ENCODE peak calls at places on chromosomes 7 and 10, in six cellular contexts. One of them, this sample, is unnamed.

GRCh38 chr7:142443614-142444013 is 185.8 kb upstream of the PRSS58 start:
- DNase-seq in H9: no peak
- DNase-seq in IMR-90: peak; percentile 49
- DNase-seq in H1: no peak
- DNase-seq in mesenchymal stem cell: peak; percentile 34
- DNase-seq in mesendoderm: no peak
- DNase-seq in this sample: no peak

GRCh38 chr7:5226921-5227785 is 37.1 kb downstream of the WIPI2 start:
- DNase-seq in mesenchymal stem cell: no peak
- DNase-seq in H1: no peak
- DNase-seq in H9: no peak
- DNase-seq in IMR-90: no peak
- DNase-seq in mesendoderm: no peak
- DNase-seq in this sample: no peak

GRCh38 chr7:41222704-41223103 is 480.2 kb downstream of the INHBA start:
- DNase-seq in mesenchymal stem cell: peak; percentile 56
- DNase-seq in mesendoderm: no peak
- DNase-seq in H1: no peak
- DNase-seq in IMR-90: peak; percentile 96
- DNase-seq in H9: no peak
- DNase-seq in this sample: no peak

GRCh38 chr10:14684363-14684762 is 90.3 kb downstream of the FAM107B start:
- DNase-seq in mesendoderm: no peak
- DNase-seq in mesenchymal stem cell: no peak
- DNase-seq in IMR-90: no peak
- DNase-seq in H9: no peak
- DNase-seq in H1: no peak
- DNase-seq in this sample: no peak

GRCh38 chr7:1810961-1811849 is 141.1 kb downstream of the ELFN1 start:
- DNase-seq in H1: no peak
- DNase-seq in H9: no peak
- DNase-seq in mesendoderm: no peak
- DNase-seq in IMR-90: peak; percentile 13
- DNase-seq in mesenchymal stem cell: no peak
- DNase-seq in this sample: no peak

GRCh38 chr7:66602159-66602558 is 26.5 kb upstream of the KCTD7 start:
- DNase-seq in IMR-90: no peak
- DNase-seq in mesendoderm: no peak
- DNase-seq in H9: no peak
- DNase-seq in mesenchymal stem cell: no peak
- DNase-seq in H1: no peak
- DNase-seq in this sample: no peak

GRCh38 chr7:138515001-138515528 is 55.0 kb downstream of the TRIM24 start:
- DNase-seq in H1: no peak
- DNase-seq in IMR-90: no peak
- DNase-seq in H9: no peak
- DNase-seq in mesendoderm: no peak
- DNase-seq in mesenchymal stem cell: no peak
- DNase-seq in this sample: no peak

GRCh38 chr10:49207936-49208482 is 19.8 kb upstream of the TMEM273 start:
- DNase-seq in mesenchymal stem cell: no peak
- DNase-seq in mesendoderm: no peak
- DNase-seq in H9: no peak
- DNase-seq in IMR-90: no peak
- DNase-seq in H1: no peak
- DNase-seq in this sample: no peak

GRCh38 chr10:89171263-89171872 is 35.7 kb downstream of the CH25H start:
- DNase-seq in H9: no peak
- DNase-seq in H1: no peak
- DNase-seq in mesenchymal stem cell: peak; percentile 9
- DNase-seq in IMR-90: peak; percentile 64
- DNase-seq in mesendoderm: peak; percentile 29
- DNase-seq in this sample: no peak

GRCh38 chr10:46293832-46294640 is 7.2 kb downstream of the ANTXRL start:
- DNase-seq in IMR-90: no peak
- DNase-seq in H1: no peak
- DNase-seq in mesendoderm: no peak
- DNase-seq in H9: peak; percentile 32
- DNase-seq in mesenchymal stem cell: no peak
- DNase-seq in this sample: no peak

GRCh38 chr7:22373911-22374310 is 17.0 kb upstream of the RAPGEF5 start:
- DNase-seq in H1: no peak
- DNase-seq in H9: no peak
- DNase-seq in mesendoderm: no peak
- DNase-seq in mesenchymal stem cell: no peak
- DNase-seq in IMR-90: no peak
- DNase-seq in this sample: no peak

GRCh38 chr7:132895231-132895630 is 186.7 kb downstream of the CHCHD3 start:
- DNase-seq in mesendoderm: no peak
- DNase-seq in H1: no peak
- DNase-seq in IMR-90: no peak
- DNase-seq in H9: no peak
- DNase-seq in mesenchymal stem cell: no peak
- DNase-seq in this sample: no peak

GRCh38 chr7:158013085-158013668 is 574.4 kb downstream of the PTPRN2 start:
- DNase-seq in H1: no peak
- DNase-seq in mesendoderm: no peak
- DNase-seq in IMR-90: no peak
- DNase-seq in mesenchymal stem cell: no peak
- DNase-seq in H9: no peak
- DNase-seq in this sample: no peak

GRCh38 chr7:103540986-103541385 is 95.0 kb upstream of the SLC26A5 start:
- DNase-seq in mesendoderm: no peak
- DNase-seq in H9: no peak
- DNase-seq in mesenchymal stem cell: no peak
- DNase-seq in H1: no peak
- DNase-seq in IMR-90: no peak
- DNase-seq in this sample: no peak

GRCh38 chr7:44059219-44060090 is 5.9 kb downstream of the PGAM2 start:
- DNase-seq in H1: no peak
- DNase-seq in mesenchymal stem cell: no peak
- DNase-seq in mesendoderm: no peak
- DNase-seq in IMR-90: no peak
- DNase-seq in H9: no peak
- DNase-seq in this sample: no peak

GRCh38 chr7:150357277-150357676 is 11.3 kb upstream of the REPIN1 start:
- DNase-seq in mesendoderm: no peak
- DNase-seq in H1: no peak
- DNase-seq in IMR-90: no peak
- DNase-seq in mesenchymal stem cell: peak; percentile 86
- DNase-seq in H9: no peak
- DNase-seq in this sample: no peak

GRCh38 chr10:29681700-29682444 is 47.1 kb upstream of the SVIL start:
- DNase-seq in mesenchymal stem cell: no peak
- DNase-seq in mesendoderm: no peak
- DNase-seq in H1: no peak
- DNase-seq in IMR-90: no peak
- DNase-seq in H9: no peak
- DNase-seq in this sample: no peak

GRCh38 chr10:124596914-124597676 is 135.5 kb downstream of the LHPP start:
- DNase-seq in H1: no peak
- DNase-seq in mesenchymal stem cell: no peak
- DNase-seq in IMR-90: no peak
- DNase-seq in mesendoderm: no peak
- DNase-seq in H9: no peak
- DNase-seq in this sample: no peak

GRCh38 chr10:61271127-61271780 is 181.9 kb downstream of the TMEM26 start:
- DNase-seq in mesenchymal stem cell: peak; percentile 68
- DNase-seq in mesendoderm: peak; percentile 64
- DNase-seq in H9: no peak
- DNase-seq in IMR-90: peak; percentile 84
- DNase-seq in H1: no peak
- DNase-seq in this sample: no peak

GRCh38 chr10:69352569-69353264 is 64.0 kb downstream of the TACR2 start:
- DNase-seq in mesenchymal stem cell: peak; percentile 82
- DNase-seq in mesendoderm: peak; percentile 47
- DNase-seq in H9: no peak
- DNase-seq in H1: no peak
- DNase-seq in IMR-90: peak; percentile 80
- DNase-seq in this sample: no peak

GRCh38 chr7:44979481-44980392 is 922 bp upstream of the MYO1G start:
- DNase-seq in mesenchymal stem cell: no peak
- DNase-seq in H1: peak; percentile 45
- DNase-seq in H9: no peak
- DNase-seq in mesendoderm: peak; percentile 62
- DNase-seq in IMR-90: no peak
- DNase-seq in this sample: no peak

GRCh38 chr10:104582604-104582951 is 58.5 kb upstream of the SORCS3 start:
- DNase-seq in mesendoderm: peak; percentile 20
- DNase-seq in mesenchymal stem cell: no peak
- DNase-seq in H1: no peak
- DNase-seq in H9: no peak
- DNase-seq in IMR-90: no peak
- DNase-seq in this sample: no peak

GRCh38 chr10:118958984-118959916 is 70.3 kb upstream of the NANOS1 start:
- DNase-seq in mesendoderm: peak; percentile 74
- DNase-seq in H9: peak; percentile 25
- DNase-seq in mesenchymal stem cell: peak; percentile 49
- DNase-seq in IMR-90: peak; percentile 25
- DNase-seq in H1: peak; percentile 19
- DNase-seq in this sample: no peak

GRCh38 chr7:10181996-10182395 is 791.7 kb upstream of the PHF14 start:
- DNase-seq in H9: no peak
- DNase-seq in mesendoderm: no peak
- DNase-seq in H1: no peak
- DNase-seq in mesenchymal stem cell: no peak
- DNase-seq in IMR-90: no peak
- DNase-seq in this sample: no peak

GRCh38 chr7:104341545-104341944 is 13.1 kb downstream of the LHFPL3 start:
- DNase-seq in mesenchymal stem cell: no peak
- DNase-seq in mesendoderm: peak; percentile 80
- DNase-seq in H9: peak; percentile 78
- DNase-seq in H1: peak; percentile 61
- DNase-seq in IMR-90: no peak
- DNase-seq in this sample: peak; percentile 26

DNA sequence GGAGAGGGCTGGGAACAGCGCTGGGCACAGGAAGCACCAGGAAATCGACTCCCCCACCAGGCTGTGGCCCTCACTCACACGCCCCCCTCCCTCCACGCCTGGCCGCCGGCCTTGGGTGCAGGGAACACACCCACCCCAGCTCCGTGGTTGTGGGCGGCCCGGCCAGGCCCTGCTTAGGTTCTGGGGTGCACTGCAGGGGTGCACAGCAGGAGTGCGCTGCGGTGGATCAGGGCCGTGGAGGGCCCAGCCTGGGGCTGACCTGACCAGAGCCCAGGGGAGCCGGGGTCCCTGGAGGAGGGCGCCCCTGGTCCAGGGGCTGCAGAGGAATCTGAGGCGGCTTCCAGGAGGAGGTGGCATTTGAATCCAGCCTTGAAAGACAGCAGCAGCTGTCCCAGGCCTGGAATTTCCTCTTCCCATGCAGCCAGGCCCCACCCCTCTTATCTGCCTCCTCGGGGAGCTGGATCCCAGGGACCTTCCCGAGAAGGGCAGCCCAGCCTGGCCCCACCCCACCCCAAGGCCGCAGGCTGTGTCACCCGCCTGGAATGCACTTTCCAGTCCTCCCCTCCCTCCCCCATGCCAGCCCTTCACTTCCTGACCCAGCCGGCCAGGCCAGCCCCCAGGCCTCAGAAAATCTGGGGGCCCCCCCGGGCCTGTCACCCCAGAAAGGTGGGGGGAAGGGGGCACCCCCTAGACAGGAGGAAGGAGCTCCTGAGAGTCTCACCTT is 18.4 kb upstream of the PDGFA start:
- DNase-seq in H1: no peak
- DNase-seq in mesenchymal stem cell: peak; percentile 92
- DNase-seq in mesendoderm: peak; percentile 93
- DNase-seq in IMR-90: peak; percentile 89
- DNase-seq in H9: peak; percentile 74
- DNase-seq in this sample: no peak
- H3K18ac ChIP-seq in H1: peak overlapping the region; percentile 48
- H3K18ac ChIP-seq in mesenchymal stem cell: peak overlapping the region; percentile 90
- H3K18ac ChIP-seq in mesendoderm: peak overlapping the region; percentile 47
- H3K18ac ChIP-seq in IMR-90: peak overlapping the region; percentile 86
- H3K18ac ChIP-seq in H9: no peak overlapping the region
- H3K18ac ChIP-seq in this sample: peak overlapping the region; percentile 92

DNA sequence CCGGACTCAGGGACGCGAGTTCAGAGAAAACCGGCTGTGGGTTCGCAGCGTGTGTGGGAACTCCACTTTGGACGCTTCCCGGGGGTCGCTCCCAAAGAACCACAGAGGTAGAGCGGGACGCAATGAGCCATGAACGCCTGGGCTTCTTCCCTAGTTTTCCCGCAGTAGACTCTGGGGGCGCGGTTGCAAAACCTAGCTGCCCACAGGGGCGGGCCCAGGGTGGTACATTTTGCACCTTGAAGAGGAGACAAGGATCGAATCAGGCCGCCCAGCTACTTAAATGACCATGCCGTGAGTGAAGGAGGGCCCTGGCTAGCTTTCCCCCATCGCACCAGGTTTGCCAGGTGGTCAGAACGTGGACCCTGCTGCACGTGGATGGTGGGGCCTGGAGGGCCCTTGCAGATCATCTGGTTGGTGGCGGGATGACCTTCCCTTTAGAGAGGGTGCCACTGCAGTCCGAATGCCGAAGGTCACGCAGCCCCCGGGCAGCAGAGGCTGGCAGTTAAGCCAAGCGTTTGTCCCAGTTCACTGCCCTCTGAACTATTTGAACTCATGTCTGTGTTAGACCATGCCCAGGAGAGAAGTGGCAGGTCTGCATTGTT is 568 bp upstream of the SHTN1 start:
- DNase-seq in mesenchymal stem cell: peak; percentile 29
- DNase-seq in H1: peak; percentile 64
- DNase-seq in IMR-90: no peak
- DNase-seq in H9: peak; percentile 65
- DNase-seq in mesendoderm: peak; percentile 64
- DNase-seq in this sample: peak; percentile 26
- H3K18ac ChIP-seq in mesenchymal stem cell: peak overlapping the region; percentile 62
- H3K18ac ChIP-seq in H1: peak overlapping the region; percentile 91
- H3K18ac ChIP-seq in IMR-90: no peak overlapping the region
- H3K18ac ChIP-seq in H9: no peak overlapping the region
- H3K18ac ChIP-seq in mesendoderm: no peak overlapping the region
- H3K18ac ChIP-seq in this sample: peak overlapping the region; percentile 98

GRCh38 chr7:80481196-80481884 is 30.5 kb downstream of the GNAT3 start:
- DNase-seq in H1: no peak
- DNase-seq in mesendoderm: peak; percentile 91
- DNase-seq in H9: no peak
- DNase-seq in mesenchymal stem cell: no peak
- DNase-seq in IMR-90: no peak
- DNase-seq in this sample: no peak
- H3K18ac ChIP-seq in H1: no peak overlapping the region
- H3K18ac ChIP-seq in mesendoderm: no peak overlapping the region
- H3K18ac ChIP-seq in H9: no peak overlapping the region
- H3K18ac ChIP-seq in mesenchymal stem cell: peak overlapping the region; percentile 21
- H3K18ac ChIP-seq in IMR-90: peak overlapping the region; percentile 1
- H3K18ac ChIP-seq in this sample: no peak overlapping the region

DNA sequence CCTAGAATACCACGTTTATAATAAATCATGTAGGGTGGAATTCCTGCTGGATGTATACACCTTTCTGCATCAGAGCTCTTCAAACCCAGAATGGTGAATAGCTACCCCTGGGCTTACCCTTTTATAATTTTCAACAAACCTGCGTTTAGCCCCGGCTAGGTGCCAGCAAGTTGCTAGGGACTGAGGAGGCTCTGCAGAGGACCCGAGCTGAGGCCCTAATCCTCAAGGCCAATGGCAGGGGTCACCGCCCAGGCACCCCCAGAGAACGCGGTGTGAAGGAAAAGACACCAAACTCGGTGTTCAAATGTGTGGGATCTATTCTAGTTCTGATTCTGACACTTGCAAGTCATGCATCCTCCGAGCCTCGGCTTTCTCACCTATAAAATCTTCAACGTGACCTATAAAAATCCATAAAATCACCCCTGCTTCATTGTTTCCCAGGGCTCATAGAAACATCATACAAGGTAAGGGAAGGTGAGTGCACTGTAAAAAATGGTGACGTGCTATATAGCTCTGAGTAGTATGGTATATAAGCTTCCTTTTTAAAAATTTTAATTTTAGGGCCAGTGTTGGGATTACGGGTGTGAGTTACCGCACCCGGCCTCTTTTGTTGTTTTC is 2.5 kb upstream of the ANXA11 start:
- DNase-seq in mesendoderm: no peak
- DNase-seq in mesenchymal stem cell: no peak
- DNase-seq in IMR-90: no peak
- DNase-seq in H9: no peak
- DNase-seq in H1: no peak
- DNase-seq in this sample: no peak
- H3K18ac ChIP-seq in mesendoderm: peak overlapping the region; percentile 61
- H3K18ac ChIP-seq in mesenchymal stem cell: peak overlapping the region; percentile 80
- H3K18ac ChIP-seq in IMR-90: peak overlapping the region; percentile 48
- H3K18ac ChIP-seq in H9: no peak overlapping the region
- H3K18ac ChIP-seq in H1: peak overlapping the region; percentile 48
- H3K18ac ChIP-seq in this sample: peak overlapping the region; percentile 87

This sample was measured in neuronal stem cell.